ENCODE peak calls at places on chromosomes 5 and 9, in four cellular contexts. One of them, this sample, is unnamed.

GRCh38 chr9:129333961-129334743 is 156.1 kb upstream of the IER5L start:
- DNase-seq in GM12878: no peak
- DNase-seq in HepG2: peak; percentile 94
- DNase-seq in K562: peak; percentile 64
- DNase-seq in this sample: peak; percentile 95

GRCh38 chr5:19256036-19256435 is 732.0 kb downstream of the CDH18 start:
- DNase-seq in GM12878: no peak
- DNase-seq in K562: no peak
- DNase-seq in HepG2: no peak
- DNase-seq in this sample: no peak

GRCh38 chr9:136117291-136118060 is 1.2 kb downstream of the TMEM250 start:
- DNase-seq in GM12878: no peak
- DNase-seq in HepG2: peak; percentile 61
- DNase-seq in K562: peak; percentile 56
- DNase-seq in this sample: no peak

GRCh38 chr9:134287591-134288518 is 38.4 kb upstream of the RXRA start:
- DNase-seq in GM12878: no peak
- DNase-seq in HepG2: no peak
- DNase-seq in K562: peak; percentile 37
- DNase-seq in this sample: no peak

GRCh38 chr5:172870261-172870806 is 36.3 kb downstream of the ERGIC1 start:
- DNase-seq in K562: no peak
- DNase-seq in GM12878: no peak
- DNase-seq in HepG2: no peak
- DNase-seq in this sample: peak; percentile 52

GRCh38 chr9:81430727-81431126 is 258.6 kb downstream of the TLE1 start:
- DNase-seq in K562: no peak
- DNase-seq in HepG2: no peak
- DNase-seq in GM12878: no peak
- DNase-seq in this sample: no peak

GRCh38 chr5:54324651-54325271 is 14.4 kb upstream of the ARL15 start:
- DNase-seq in GM12878: no peak
- DNase-seq in K562: no peak
- DNase-seq in HepG2: no peak
- DNase-seq in this sample: no peak

GRCh38 chr5:150517272-150518152 is 9.6 kb downstream of the NDST1 start:
- DNase-seq in GM12878: no peak
- DNase-seq in HepG2: peak; percentile 81
- DNase-seq in K562: peak; percentile 59
- DNase-seq in this sample: peak; percentile 87

GRCh38 chr9:99253772-99254431 is 31.8 kb downstream of the SEC61B start:
- DNase-seq in HepG2: no peak
- DNase-seq in K562: peak; percentile 19
- DNase-seq in GM12878: peak; percentile 90
- DNase-seq in this sample: no peak

GRCh38 chr5:176817369-176817841 is 7.0 kb downstream of the UNC5A start:
- DNase-seq in K562: no peak
- DNase-seq in HepG2: no peak
- DNase-seq in GM12878: no peak
- DNase-seq in this sample: no peak

GRCh38 chr9:68825755-68826500 is 120.9 kb downstream of the PIP5K1B start:
- DNase-seq in HepG2: no peak
- DNase-seq in K562: no peak
- DNase-seq in GM12878: no peak
- DNase-seq in this sample: no peak

GRCh38 chr9:84917366-84918063 is 248.0 kb downstream of the NTRK2 start:
- DNase-seq in K562: no peak
- DNase-seq in GM12878: no peak
- DNase-seq in HepG2: no peak
- DNase-seq in this sample: no peak

GRCh38 chr5:121246971-121247370 is 604.7 kb upstream of the FTMT start:
- DNase-seq in HepG2: no peak
- DNase-seq in K562: no peak
- DNase-seq in GM12878: no peak
- DNase-seq in this sample: no peak

GRCh38 chr9:134422301-134422700 is 96.0 kb downstream of the RXRA start:
- DNase-seq in K562: no peak
- DNase-seq in GM12878: no peak
- DNase-seq in HepG2: no peak
- DNase-seq in this sample: no peak

DNA sequence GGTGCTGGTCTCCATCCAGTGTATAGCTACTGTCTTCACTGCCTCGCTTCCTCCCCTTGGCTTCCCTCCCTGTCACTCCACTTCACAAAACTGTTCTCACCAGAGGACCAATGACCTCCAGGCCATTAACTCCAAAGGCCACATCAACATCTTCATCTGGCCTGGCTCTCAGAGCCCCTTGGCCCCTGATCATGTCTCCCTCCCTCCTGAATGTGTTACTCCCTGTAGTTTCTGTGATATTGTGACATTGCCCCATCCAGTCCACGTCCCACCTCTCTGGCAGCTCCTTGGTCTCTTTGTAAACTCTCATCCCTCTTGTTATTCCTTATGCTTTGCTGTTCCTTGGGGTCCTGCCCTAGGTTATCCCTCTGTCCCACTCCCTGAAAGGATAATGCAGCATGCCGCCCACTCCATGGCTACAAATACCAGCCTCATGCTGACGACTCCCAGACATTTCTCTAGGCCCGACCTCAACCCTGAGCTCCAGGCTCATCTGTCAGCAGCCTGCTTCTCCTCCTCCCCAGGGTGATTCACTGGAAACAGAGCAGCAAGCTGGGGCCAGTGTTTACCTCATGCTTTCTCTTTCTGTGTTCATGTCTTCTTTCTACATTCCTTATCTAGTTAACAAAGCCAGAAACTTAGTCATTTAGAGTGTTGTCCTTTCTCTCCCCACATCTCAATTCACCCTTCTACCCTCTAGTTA is 312.2 kb downstream of the SPOCK1 start:
- DNase-seq in GM12878: no peak
- DNase-seq in HepG2: no peak
- DNase-seq in K562: no peak
- DNase-seq in this sample: no peak
- TF ChIP-seq JUNB in GM12878: no peak
- TF ChIP-seq JUNB in HepG2: no peak
- TF ChIP-seq JUNB in K562: no peak
- TF ChIP-seq JUNB in this sample: no peak

DNA sequence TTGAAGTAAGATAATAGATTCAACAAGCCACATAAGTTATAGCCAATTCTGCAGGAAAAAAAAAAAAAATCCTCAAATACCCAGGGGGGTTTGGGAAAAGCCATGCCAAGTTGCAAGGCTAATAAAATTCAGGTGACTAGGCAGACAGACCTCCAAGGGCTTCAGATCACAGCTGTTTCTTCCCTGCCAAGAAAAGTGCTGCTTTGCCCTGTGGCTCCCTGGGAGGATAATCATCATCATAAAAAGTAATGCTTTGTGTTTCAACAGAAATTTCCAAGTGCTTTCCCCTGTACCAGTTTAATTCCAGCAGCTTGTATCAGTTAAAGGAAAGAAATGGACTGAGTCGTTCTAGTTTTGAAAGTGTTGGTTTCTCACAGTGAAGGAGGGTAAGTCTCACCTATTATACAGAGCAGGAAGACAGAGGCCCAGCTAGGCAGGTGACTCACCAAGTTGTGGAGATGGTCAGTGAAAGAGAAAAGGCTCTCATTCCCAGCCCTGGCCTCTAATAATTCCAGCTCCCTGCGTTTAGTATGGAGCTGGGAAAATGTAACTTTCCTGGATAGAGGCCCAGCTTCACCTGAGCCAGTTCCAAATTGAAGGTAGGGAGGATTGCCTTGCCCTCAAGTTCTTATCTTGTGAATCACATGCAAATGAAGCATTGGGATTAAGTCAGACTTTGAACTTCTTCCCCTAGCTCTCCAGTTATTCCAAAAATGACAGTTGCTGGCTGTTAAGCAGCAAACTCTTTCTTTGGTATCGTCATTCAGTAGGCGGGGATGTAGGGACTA is 263.4 kb downstream of the GRIA1 start:
- DNase-seq in GM12878: no peak
- DNase-seq in HepG2: no peak
- DNase-seq in K562: no peak
- DNase-seq in this sample: no peak
- TF ChIP-seq BHLHE40 in GM12878: no peak
- TF ChIP-seq BHLHE40 in HepG2: no peak
- TF ChIP-seq BHLHE40 in K562: no peak
- TF ChIP-seq BHLHE40 in this sample: no peak

GRCh38 chr5:171123417-171123816 is 185.6 kb upstream of the TLX3 start:
- DNase-seq in GM12878: no peak
- DNase-seq in K562: no peak
- DNase-seq in HepG2: no peak
- DNase-seq in this sample: no peak

GRCh38 chr5:171121638-171122037 is 187.4 kb upstream of the TLX3 start:
- DNase-seq in K562: no peak
- DNase-seq in GM12878: no peak
- DNase-seq in HepG2: no peak
- DNase-seq in this sample: no peak

GRCh38 chr5:171127314-171127713 is 181.7 kb upstream of the TLX3 start:
- DNase-seq in K562: no peak
- DNase-seq in GM12878: no peak
- DNase-seq in HepG2: no peak
- DNase-seq in this sample: no peak

GRCh38 chr5:171120986-171121622 is 187.9 kb upstream of the TLX3 start:
- DNase-seq in HepG2: no peak
- DNase-seq in K562: no peak
- DNase-seq in GM12878: no peak
- DNase-seq in this sample: no peak

DNA sequence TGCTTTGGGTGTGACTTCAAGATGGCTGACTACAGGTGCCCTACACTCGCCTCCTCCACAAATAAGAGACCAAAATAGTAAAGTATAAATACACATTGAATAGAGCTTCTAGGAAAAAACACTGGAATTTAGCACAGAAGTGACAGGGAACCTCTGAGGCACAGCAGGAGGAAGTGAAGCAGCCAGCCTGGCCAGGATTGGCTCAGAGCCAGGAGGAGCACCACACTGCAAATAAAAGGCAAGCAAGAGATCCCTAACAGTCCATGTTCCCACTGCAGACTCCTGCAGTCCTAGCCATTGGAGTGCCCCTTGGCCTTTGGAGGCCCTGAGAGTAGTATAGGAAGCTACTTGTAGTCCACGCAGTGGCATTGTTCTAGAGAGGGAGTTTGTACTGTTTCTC is 186.7 kb upstream of the TLX3 start:
- DNase-seq in K562: no peak
- DNase-seq in HepG2: no peak
- DNase-seq in GM12878: no peak
- DNase-seq in this sample: no peak
- TF ChIP-seq RAD21 in K562: no peak
- TF ChIP-seq RAD21 in HepG2: no peak
- TF ChIP-seq RAD21 in GM12878: no peak
- TF ChIP-seq RAD21 in this sample: no peak

GRCh38 chr5:33120671-33121070 is 320.1 kb upstream of the TARS1 start:
- DNase-seq in GM12878: no peak
- DNase-seq in K562: no peak
- DNase-seq in HepG2: no peak
- DNase-seq in this sample: no peak
- TF ChIP-seq JUNB in GM12878: no peak
- TF ChIP-seq JUNB in K562: no peak
- TF ChIP-seq JUNB in HepG2: no peak
- TF ChIP-seq JUNB in this sample: no peak

GRCh38 chr9:76613150-76613781 is 151.0 kb upstream of the PCA3 start:
- DNase-seq in HepG2: no peak
- DNase-seq in K562: no peak
- DNase-seq in GM12878: no peak
- DNase-seq in this sample: no peak

GRCh38 chr9:76617510-76618194 is 146.6 kb upstream of the PCA3 start:
- DNase-seq in HepG2: no peak
- DNase-seq in GM12878: no peak
- DNase-seq in K562: no peak
- DNase-seq in this sample: no peak

GRCh38 chr9:76613980-76614379 is 150.3 kb upstream of the PCA3 start:
- DNase-seq in HepG2: no peak
- DNase-seq in GM12878: no peak
- DNase-seq in K562: no peak
- DNase-seq in this sample: no peak

GRCh38 chr9:76616780-76617179 is 147.5 kb upstream of the PCA3 start:
- DNase-seq in K562: no peak
- DNase-seq in HepG2: no peak
- DNase-seq in GM12878: no peak
- DNase-seq in this sample: no peak

GRCh38 chr9:76615149-76615548 is 149.1 kb upstream of the PCA3 start:
- DNase-seq in HepG2: peak; percentile 8
- DNase-seq in K562: no peak
- DNase-seq in GM12878: no peak
- DNase-seq in this sample: no peak
- TF ChIP-seq BHLHE40 in HepG2: no peak
- TF ChIP-seq BHLHE40 in K562: no peak
- TF ChIP-seq BHLHE40 in GM12878: no peak
- TF ChIP-seq BHLHE40 in this sample: no peak

GRCh38 chr9:97981828-97982164 is 1.3 kb upstream of the ANP32B start:
- DNase-seq in K562: no peak
- DNase-seq in GM12878: no peak
- DNase-seq in HepG2: no peak
- DNase-seq in this sample: no peak
- TF ChIP-seq RAD21 in K562: no peak
- TF ChIP-seq RAD21 in GM12878: no peak
- TF ChIP-seq RAD21 in HepG2: no peak
- TF ChIP-seq RAD21 in this sample: no peak

DNA sequence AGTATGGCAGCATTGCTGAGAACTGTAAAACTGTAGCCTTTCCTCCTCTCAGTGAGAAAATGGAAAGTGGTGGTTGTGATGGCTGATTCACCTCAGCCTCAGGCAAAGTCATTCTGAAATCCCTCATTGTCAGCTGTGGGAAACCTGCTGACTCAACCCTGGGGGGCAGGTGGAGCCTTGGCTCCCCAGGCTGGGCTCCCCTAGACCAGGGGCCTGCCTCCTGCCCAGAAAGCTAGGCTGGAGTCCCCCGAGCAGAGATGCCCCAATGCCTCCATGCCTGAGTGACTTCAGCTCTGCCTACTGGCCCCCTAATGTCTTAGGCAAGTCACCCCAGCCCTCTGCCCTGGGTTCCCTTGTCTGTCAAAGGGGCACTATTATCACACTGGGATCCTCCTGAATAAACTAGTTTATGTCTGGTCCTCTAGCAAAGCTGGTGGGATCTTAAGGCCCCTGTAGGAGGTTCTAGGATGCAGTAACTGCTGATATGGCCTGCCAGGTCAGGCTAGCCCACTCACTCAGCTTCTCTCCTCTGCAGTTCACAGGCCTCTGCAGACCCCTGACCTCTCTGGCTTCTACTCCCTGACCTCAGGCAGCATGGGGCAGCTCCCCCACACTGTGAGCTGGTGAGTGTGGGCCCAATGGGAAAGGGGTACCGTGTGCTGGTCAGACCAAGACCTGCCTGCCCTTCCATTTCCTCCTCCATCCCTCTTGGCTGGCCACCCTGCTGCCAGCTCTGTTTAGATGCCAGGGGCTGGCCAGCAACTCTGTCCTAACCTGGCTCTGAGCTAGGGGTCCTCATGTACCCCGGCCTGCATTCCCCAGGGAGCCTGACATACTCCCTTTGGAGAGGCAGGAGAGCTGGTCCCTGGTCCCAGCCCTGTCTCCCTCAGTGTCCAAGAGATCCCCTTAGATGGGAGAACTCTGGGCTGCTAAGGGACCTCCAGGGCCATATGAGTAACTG is 24.2 kb downstream of the TCF7 start:
- DNase-seq in GM12878: peak; percentile 89
- DNase-seq in HepG2: no peak
- DNase-seq in K562: no peak
- DNase-seq in this sample: no peak
- TF ChIP-seq JUNB in GM12878: peak; percentile 99
- TF ChIP-seq JUNB in HepG2: no peak
- TF ChIP-seq JUNB in K562: no peak
- TF ChIP-seq JUNB in this sample: no peak

This sample was measured in A549.